ENCODE peak calls at places on chromosomes 4 and X, in six cellular contexts. One of them, this sample, is unnamed.

GRCh38 chr4:118586357-118586790 is 98.8 kb upstream of the METTL14 start:
- DNase-seq in right lobe of liver: peak; percentile 93
- DNase-seq in esophagus squamous epithelium: no peak
- DNase-seq in ascending aorta: no peak
- DNase-seq in A549: no peak
- DNase-seq in dorsolateral prefrontal cortex: no peak
- DNase-seq in this sample: peak; percentile 30

GRCh38 chrX:144334577-144334976 is 450.7 kb downstream of the UBE2NL start:
- DNase-seq in right lobe of liver: no peak
- DNase-seq in esophagus squamous epithelium: no peak
- DNase-seq in ascending aorta: no peak
- DNase-seq in A549: no peak
- DNase-seq in dorsolateral prefrontal cortex: no peak
- DNase-seq in this sample: no peak

GRCh38 chr4:138996090-138996489 is 19.5 kb upstream of the NOCT start:
- DNase-seq in right lobe of liver: no peak
- DNase-seq in esophagus squamous epithelium: no peak
- DNase-seq in ascending aorta: no peak
- DNase-seq in A549: no peak
- DNase-seq in dorsolateral prefrontal cortex: no peak
- DNase-seq in this sample: no peak

GRCh38 chrX:115332832-115333231 is 43.3 kb downstream of the LUZP4 start:
- DNase-seq in right lobe of liver: no peak
- DNase-seq in esophagus squamous epithelium: no peak
- DNase-seq in ascending aorta: no peak
- DNase-seq in A549: no peak
- DNase-seq in dorsolateral prefrontal cortex: no peak
- DNase-seq in this sample: no peak

GRCh38 chr4:3240936-3241522 is 7.9 kb upstream of the MSANTD1 start:
- DNase-seq in right lobe of liver: no peak
- DNase-seq in esophagus squamous epithelium: no peak
- DNase-seq in ascending aorta: no peak
- DNase-seq in A549: no peak
- DNase-seq in dorsolateral prefrontal cortex: no peak
- DNase-seq in this sample: no peak

GRCh38 chr4:3372933-3373465 is 68.8 kb upstream of the HGFAC start:
- DNase-seq in right lobe of liver: peak; percentile 78
- DNase-seq in esophagus squamous epithelium: no peak
- DNase-seq in ascending aorta: peak; percentile 80
- DNase-seq in A549: no peak
- DNase-seq in dorsolateral prefrontal cortex: peak; percentile 66
- DNase-seq in this sample: no peak

GRCh38 chr4:72977936-72978485 is 91.5 kb downstream of the COX18 start:
- DNase-seq in right lobe of liver: no peak
- DNase-seq in esophagus squamous epithelium: no peak
- DNase-seq in ascending aorta: no peak
- DNase-seq in A549: no peak
- DNase-seq in dorsolateral prefrontal cortex: no peak
- DNase-seq in this sample: no peak

GRCh38 chr4:89373396-89373795 is 65.8 kb upstream of the GPRIN3 start:
- DNase-seq in right lobe of liver: no peak
- DNase-seq in esophagus squamous epithelium: no peak
- DNase-seq in ascending aorta: no peak
- DNase-seq in A549: no peak
- DNase-seq in dorsolateral prefrontal cortex: no peak
- DNase-seq in this sample: no peak

GRCh38 chr4:8912089-8912455 is 40.4 kb upstream of the HMX1 start:
- DNase-seq in right lobe of liver: peak; percentile 36
- DNase-seq in esophagus squamous epithelium: no peak
- DNase-seq in ascending aorta: no peak
- DNase-seq in A549: no peak
- DNase-seq in dorsolateral prefrontal cortex: no peak
- DNase-seq in this sample: no peak

GRCh38 chr4:23911675-23912455 is 22.0 kb upstream of the PPARGC1A start:
- DNase-seq in right lobe of liver: no peak
- DNase-seq in esophagus squamous epithelium: no peak
- DNase-seq in ascending aorta: no peak
- DNase-seq in A549: no peak
- DNase-seq in dorsolateral prefrontal cortex: no peak
- DNase-seq in this sample: no peak

GRCh38 chrX:78139160-78140123 is at the start of gene TAF9B:
- DNase-seq in right lobe of liver: peak; percentile 91
- DNase-seq in esophagus squamous epithelium: peak; percentile 20
- DNase-seq in ascending aorta: peak; percentile 90
- DNase-seq in A549: peak; percentile 85
- DNase-seq in dorsolateral prefrontal cortex: peak; percentile 86
- DNase-seq in this sample: peak; percentile 75

GRCh38 chr4:153232768-153233167 is 28.5 kb downstream of the TRIM2 start:
- DNase-seq in right lobe of liver: no peak
- DNase-seq in esophagus squamous epithelium: no peak
- DNase-seq in ascending aorta: no peak
- DNase-seq in A549: peak; percentile 24
- DNase-seq in dorsolateral prefrontal cortex: no peak
- DNase-seq in this sample: peak; percentile 13

GRCh38 chr4:102392033-102392744 is 46.9 kb upstream of the SLC39A8 start:
- DNase-seq in right lobe of liver: no peak
- DNase-seq in esophagus squamous epithelium: no peak
- DNase-seq in ascending aorta: no peak
- DNase-seq in A549: no peak
- DNase-seq in dorsolateral prefrontal cortex: no peak
- DNase-seq in this sample: no peak

GRCh38 chr4:140237616-140238352 is 83.8 kb upstream of the MAML3 start:
- DNase-seq in right lobe of liver: peak; percentile 68
- DNase-seq in esophagus squamous epithelium: peak; percentile 7
- DNase-seq in ascending aorta: peak; percentile 79
- DNase-seq in A549: no peak
- DNase-seq in dorsolateral prefrontal cortex: peak; percentile 70
- DNase-seq in this sample: peak; percentile 99

GRCh38 chrX:103310592-103311400 is at the start of gene BEX2:
- DNase-seq in right lobe of liver: peak; percentile 72
- DNase-seq in esophagus squamous epithelium: no peak
- DNase-seq in ascending aorta: peak; percentile 73
- DNase-seq in A549: peak; percentile 72
- DNase-seq in dorsolateral prefrontal cortex: peak; percentile 92
- DNase-seq in this sample: no peak

GRCh38 chr4:123364906-123365305 is 31.7 kb upstream of the SPRY1 start:
- DNase-seq in right lobe of liver: no peak
- DNase-seq in esophagus squamous epithelium: no peak
- DNase-seq in ascending aorta: no peak
- DNase-seq in A549: no peak
- DNase-seq in dorsolateral prefrontal cortex: no peak
- DNase-seq in this sample: no peak

GRCh38 chr4:62133977-62134376 is 933.9 kb downstream of the ADGRL3 start:
- DNase-seq in right lobe of liver: no peak
- DNase-seq in esophagus squamous epithelium: no peak
- DNase-seq in ascending aorta: no peak
- DNase-seq in A549: no peak
- DNase-seq in dorsolateral prefrontal cortex: no peak
- DNase-seq in this sample: no peak

GRCh38 chrX:25144043-25144940 is 128.5 kb upstream of the ARX start:
- DNase-seq in right lobe of liver: no peak
- DNase-seq in esophagus squamous epithelium: no peak
- DNase-seq in ascending aorta: peak; percentile 73
- DNase-seq in A549: peak; percentile 4
- DNase-seq in dorsolateral prefrontal cortex: peak; percentile 57
- DNase-seq in this sample: peak; percentile 54

GRCh38 chr4:121648518-121648917 is 48.3 kb downstream of the ANXA5 start:
- DNase-seq in right lobe of liver: no peak
- DNase-seq in esophagus squamous epithelium: no peak
- DNase-seq in ascending aorta: no peak
- DNase-seq in A549: no peak
- DNase-seq in dorsolateral prefrontal cortex: no peak
- DNase-seq in this sample: peak; percentile 83

GRCh38 chr4:152983221-152983620 is 47.1 kb downstream of the FHDC1 start:
- DNase-seq in right lobe of liver: no peak
- DNase-seq in esophagus squamous epithelium: no peak
- DNase-seq in ascending aorta: no peak
- DNase-seq in A549: no peak
- DNase-seq in dorsolateral prefrontal cortex: no peak
- DNase-seq in this sample: peak; percentile 9

GRCh38 chr4:150039790-150040189 is 38.5 kb upstream of the DCLK2 start:
- DNase-seq in right lobe of liver: no peak
- DNase-seq in esophagus squamous epithelium: no peak
- DNase-seq in ascending aorta: no peak
- DNase-seq in A549: no peak
- DNase-seq in dorsolateral prefrontal cortex: no peak
- DNase-seq in this sample: no peak

GRCh38 chrX:132292753-132293152 is 73.5 kb upstream of the RAP2C start:
- DNase-seq in right lobe of liver: no peak
- DNase-seq in esophagus squamous epithelium: no peak
- DNase-seq in ascending aorta: no peak
- DNase-seq in A549: peak; percentile 29
- DNase-seq in dorsolateral prefrontal cortex: no peak
- DNase-seq in this sample: peak; percentile 62

GRCh38 chr4:148203056-148203898 is 238.9 kb downstream of the NR3C2 start:
- DNase-seq in right lobe of liver: no peak
- DNase-seq in esophagus squamous epithelium: no peak
- DNase-seq in ascending aorta: no peak
- DNase-seq in A549: no peak
- DNase-seq in dorsolateral prefrontal cortex: no peak
- DNase-seq in this sample: no peak

GRCh38 chr4:121706595-121707021 is 9.8 kb upstream of the ANXA5 start:
- DNase-seq in right lobe of liver: no peak
- DNase-seq in esophagus squamous epithelium: no peak
- DNase-seq in ascending aorta: no peak
- DNase-seq in A549: no peak
- DNase-seq in dorsolateral prefrontal cortex: no peak
- DNase-seq in this sample: peak; percentile 93

GRCh38 chr4:120132935-120133334 is 66.3 kb upstream of the MAD2L1 start:
- DNase-seq in right lobe of liver: no peak
- DNase-seq in esophagus squamous epithelium: no peak
- DNase-seq in ascending aorta: no peak
- DNase-seq in A549: no peak
- DNase-seq in dorsolateral prefrontal cortex: no peak
- DNase-seq in this sample: no peak

GRCh38 chr4:54767376-54767775 is 109.6 kb downstream of the KIT start:
- DNase-seq in right lobe of liver: no peak
- DNase-seq in esophagus squamous epithelium: no peak
- DNase-seq in ascending aorta: no peak
- DNase-seq in A549: no peak
- DNase-seq in dorsolateral prefrontal cortex: no peak
- DNase-seq in this sample: peak; percentile 84

GRCh38 chr4:78645853-78646757 is 94.5 kb downstream of the ANXA3 start:
- DNase-seq in right lobe of liver: no peak
- DNase-seq in esophagus squamous epithelium: no peak
- DNase-seq in ascending aorta: peak; percentile 91
- DNase-seq in A549: peak; percentile 21
- DNase-seq in dorsolateral prefrontal cortex: peak; percentile 64
- DNase-seq in this sample: peak; percentile 97

GRCh38 chrX:11647048-11647650 is 18.6 kb downstream of the ARHGAP6 start:
- DNase-seq in right lobe of liver: no peak
- DNase-seq in esophagus squamous epithelium: no peak
- DNase-seq in ascending aorta: no peak
- DNase-seq in A549: no peak
- DNase-seq in dorsolateral prefrontal cortex: no peak
- DNase-seq in this sample: no peak

GRCh38 chr4:93199492-93199891 is 629.1 kb upstream of the ATOH1 start:
- DNase-seq in right lobe of liver: no peak
- DNase-seq in esophagus squamous epithelium: no peak
- DNase-seq in ascending aorta: no peak
- DNase-seq in A549: peak; percentile 15
- DNase-seq in dorsolateral prefrontal cortex: no peak
- DNase-seq in this sample: peak; percentile 26

GRCh38 chr4:76690091-76690905 is 207.6 kb downstream of the SOWAHB start:
- DNase-seq in right lobe of liver: peak; percentile 58
- DNase-seq in esophagus squamous epithelium: no peak
- DNase-seq in ascending aorta: no peak
- DNase-seq in A549: peak; percentile 14
- DNase-seq in dorsolateral prefrontal cortex: no peak
- DNase-seq in this sample: peak; percentile 60
- H3K4me3 ChIP-seq in right lobe of liver: peak overlapping the region; percentile 63
- H3K4me3 ChIP-seq in esophagus squamous epithelium: peak overlapping the region; percentile 54
- H3K4me3 ChIP-seq in ascending aorta: peak overlapping the region; percentile 64
- H3K4me3 ChIP-seq in A549: peak overlapping the region; percentile 80
- H3K4me3 ChIP-seq in dorsolateral prefrontal cortex: peak overlapping the region; percentile 66
- H3K4me3 ChIP-seq in this sample: peak overlapping the region; percentile 73

GRCh38 chrX:74925210-74926088 is at the start of gene NEXMIF:
- DNase-seq in right lobe of liver: peak; percentile 49
- DNase-seq in esophagus squamous epithelium: no peak
- DNase-seq in ascending aorta: no peak
- DNase-seq in A549: peak; percentile 45
- DNase-seq in dorsolateral prefrontal cortex: peak; percentile 32
- DNase-seq in this sample: peak; percentile 9
- TF ChIP-seq CTCF in right lobe of liver: no peak
- TF ChIP-seq CTCF in esophagus squamous epithelium: no peak
- TF ChIP-seq CTCF in ascending aorta: no peak
- TF ChIP-seq CTCF in A549: no peak
- TF ChIP-seq CTCF in dorsolateral prefrontal cortex: no peak
- TF ChIP-seq CTCF in this sample: no peak

DNA sequence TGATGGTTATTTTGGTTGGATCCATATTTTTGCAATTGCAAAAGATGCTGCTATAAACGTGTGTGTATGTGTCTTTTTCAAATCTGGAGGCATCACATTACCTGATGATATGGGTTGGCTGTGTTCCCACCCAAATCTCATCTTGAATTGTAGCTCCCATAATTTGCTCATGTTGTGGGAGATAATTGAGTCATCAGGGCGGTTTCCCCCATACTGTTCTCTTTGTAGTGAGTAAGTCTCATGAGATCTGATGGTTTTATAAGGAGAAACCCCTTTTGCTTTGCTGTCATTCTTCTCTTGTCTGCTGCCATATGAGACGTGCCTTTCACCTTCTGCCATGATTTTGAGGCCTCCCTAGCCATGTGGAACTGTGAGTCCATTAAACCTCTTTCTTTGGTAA is 33.4 kb downstream of the APOOL start:
- DNase-seq in right lobe of liver: no peak
- DNase-seq in esophagus squamous epithelium: no peak
- DNase-seq in ascending aorta: no peak
- DNase-seq in A549: no peak
- DNase-seq in dorsolateral prefrontal cortex: no peak
- DNase-seq in this sample: no peak
- H3K4me3 ChIP-seq in right lobe of liver: no peak overlapping the region
- H3K4me3 ChIP-seq in esophagus squamous epithelium: no peak overlapping the region
- H3K4me3 ChIP-seq in ascending aorta: no peak overlapping the region
- H3K4me3 ChIP-seq in A549: no peak overlapping the region
- H3K4me3 ChIP-seq in dorsolateral prefrontal cortex: no peak overlapping the region
- H3K4me3 ChIP-seq in this sample: no peak overlapping the region

GRCh38 chrX:18389968-18390367 is 35.4 kb upstream of the CDKL5 start:
- DNase-seq in right lobe of liver: no peak
- DNase-seq in esophagus squamous epithelium: no peak
- DNase-seq in ascending aorta: no peak
- DNase-seq in A549: peak; percentile 30
- DNase-seq in dorsolateral prefrontal cortex: no peak
- DNase-seq in this sample: no peak
- TF ChIP-seq CTCF in right lobe of liver: peak; percentile 11
- TF ChIP-seq CTCF in esophagus squamous epithelium: no peak
- TF ChIP-seq CTCF in ascending aorta: no peak
- TF ChIP-seq CTCF in A549: peak; percentile 55
- TF ChIP-seq CTCF in dorsolateral prefrontal cortex: no peak
- TF ChIP-seq CTCF in this sample: no peak

DNA sequence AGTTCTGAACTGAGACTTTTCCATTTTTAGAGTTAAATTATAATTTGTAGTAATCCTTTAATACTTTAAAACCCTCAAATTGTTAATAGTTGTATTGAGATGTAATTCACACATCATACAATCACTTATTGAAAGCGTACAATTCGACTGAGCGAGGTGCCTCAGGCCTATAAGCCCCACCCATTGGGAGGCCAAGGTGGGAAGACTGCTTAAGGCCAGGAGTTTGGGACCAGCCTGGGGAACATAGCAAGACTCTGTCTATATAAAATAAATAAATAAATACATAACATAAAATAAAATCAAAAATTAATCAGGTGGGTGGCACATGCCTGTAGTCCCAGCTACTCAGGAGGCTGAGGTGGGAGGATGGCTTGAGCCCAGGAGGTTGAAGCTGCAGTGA is 70.3 kb downstream of the RWDD4 start:
- DNase-seq in right lobe of liver: no peak
- DNase-seq in esophagus squamous epithelium: no peak
- DNase-seq in ascending aorta: no peak
- DNase-seq in A549: no peak
- DNase-seq in dorsolateral prefrontal cortex: no peak
- DNase-seq in this sample: no peak
- H3K4me3 ChIP-seq in right lobe of liver: no peak overlapping the region
- H3K4me3 ChIP-seq in esophagus squamous epithelium: no peak overlapping the region
- H3K4me3 ChIP-seq in ascending aorta: no peak overlapping the region
- H3K4me3 ChIP-seq in A549: no peak overlapping the region
- H3K4me3 ChIP-seq in dorsolateral prefrontal cortex: peak overlapping the region; percentile 42
- H3K4me3 ChIP-seq in this sample: no peak overlapping the region

This sample was measured in AG10803.